ENCODE peak calls at places on chromosomes 7 and 10, in four cellular contexts. I is body of pancreas, Q is heart right ventricle, B is transverse colon. H is an unnamed sample.

GRCh38 chr10:48881937-48882336 is 57.7 kb downstream of the LRRC18 start:
- DNase-seq in I (no peak), Q (no peak), B (no peak), H (no peak)

GRCh38 chr10:33116293-33116697 is 158.3 kb upstream of the ITGB1 start:
- DNase-seq in I (peak; percentile 22), Q (no peak), B (no peak), H (no peak)

GRCh38 chr10:49505589-49505988 is 33.3 kb downstream of the ERCC6 start:
- DNase-seq in I (no peak), Q (no peak), B (no peak), H (no peak)

GRCh38 chr10:132570771-132571564 is 33.4 kb downstream of the INPP5A start:
- DNase-seq in I (peak; percentile 61), Q (no peak), B (peak; percentile 79), H (no peak)

GRCh38 chr7:95658676-95659075 is 62.4 kb upstream of the PDK4 start:
- DNase-seq in I (no peak), Q (no peak), B (peak; percentile 56), H (no peak)

GRCh38 chr7:81470084-81470723 is 299.6 kb downstream of the HGF start:
- DNase-seq in I (peak; percentile 83), Q (peak; percentile 54), B (peak; percentile 82), H (peak; percentile 63)

GRCh38 chr10:71608863-71609768 is 110.5 kb downstream of the C10orf105 start:
- DNase-seq in I (peak; percentile 75), Q (peak; percentile 82), B (peak; percentile 83), H (peak; percentile 72)

GRCh38 chr7:23938230-23938629 is 228.2 kb downstream of the STK31 start:
- DNase-seq in I (no peak), Q (no peak), B (no peak), H (no peak)

GRCh38 chr10:15367296-15367830 is 3.7 kb downstream of the FAM171A1 start:
- DNase-seq in I (no peak), Q (no peak), B (no peak), H (no peak)

GRCh38 chr7:91692800-91693199 is 187.7 kb downstream of the MTERF1 start:
- DNase-seq in I (no peak), Q (no peak), B (no peak), H (no peak)

GRCh38 chr10:70283445-70284399 is at the start of gene NPFFR1:
- DNase-seq in I (no peak), Q (no peak), B (no peak), H (no peak)

GRCh38 chr10:28734940-28735759 is 57.8 kb downstream of the BAMBI start:
- DNase-seq in I (no peak), Q (no peak), B (no peak), H (peak; percentile 33)

GRCh38 chr10:130003166-130003565 is 39.1 kb upstream of the EBF3 start:
- DNase-seq in I (no peak), Q (no peak), B (no peak), H (no peak)

GRCh38 chr10:79448732-79449049 is 3.3 kb upstream of the ZCCHC24 start:
- DNase-seq in I (no peak), Q (no peak), B (no peak), H (peak; percentile 12)

GRCh38 chr7:118195837-118196474 is 12.0 kb downstream of the LSM8 start:
- DNase-seq in I (peak; percentile 77), Q (no peak), B (peak; percentile 51), H (peak; percentile 28)

GRCh38 chr10:68550747-68551411 is 9.3 kb upstream of the TET1 start:
- DNase-seq in I (peak; percentile 50), Q (no peak), B (peak; percentile 60), H (peak; percentile 30)

GRCh38 chr7:138935438-138936079 is 45.6 kb downstream of the KIAA1549 start:
- DNase-seq in I (peak; percentile 27), Q (no peak), B (no peak), H (no peak)

GRCh38 chr7:118372530-118372929 is 148.0 kb downstream of the ANKRD7 start:
- DNase-seq in I (no peak), Q (no peak), B (no peak), H (no peak)

GRCh38 chr7:44279731-44280505 is 45.5 kb downstream of the CAMK2B start:
- DNase-seq in I (peak; percentile 3), Q (no peak), B (peak; percentile 4), H (no peak)

GRCh38 chr7:17147409-17147808 is 151.0 kb upstream of the AHR start:
- DNase-seq in I (no peak), Q (no peak), B (no peak), H (no peak)

GRCh38 chr10:61010863-61011262 is 66.9 kb upstream of the RHOBTB1 start:
- DNase-seq in I (no peak), Q (no peak), B (no peak), H (no peak)

GRCh38 chr10:6361869-6362268 is 159.1 kb downstream of the PFKFB3 start:
- DNase-seq in I (no peak), Q (no peak), B (no peak), H (no peak)

GRCh38 chr7:47648301-47648900 is 66.5 kb upstream of the TNS3 start:
- DNase-seq in I (no peak), Q (no peak), B (no peak), H (no peak)

GRCh38 chr7:128743112-128743772 is 4.1 kb downstream of the CALU start:
- DNase-seq in I (no peak), Q (no peak), B (no peak), H (no peak)

GRCh38 chr10:4683838-4684237 is 142.2 kb upstream of the AKR1E2 start:
- DNase-seq in I (no peak), Q (no peak), B (no peak), H (no peak)

GRCh38 chr7:2734761-2735571 is 47.0 kb downstream of the AMZ1 start:
- DNase-seq in I (no peak), Q (no peak), B (peak; percentile 41), H (peak; percentile 65)

GRCh38 chr7:75639071-75639892 is 99.5 kb downstream of the HIP1 start:
- DNase-seq in I (peak; percentile 44), Q (peak; percentile 62), B (peak; percentile 46), H (peak; percentile 78)

DNA sequence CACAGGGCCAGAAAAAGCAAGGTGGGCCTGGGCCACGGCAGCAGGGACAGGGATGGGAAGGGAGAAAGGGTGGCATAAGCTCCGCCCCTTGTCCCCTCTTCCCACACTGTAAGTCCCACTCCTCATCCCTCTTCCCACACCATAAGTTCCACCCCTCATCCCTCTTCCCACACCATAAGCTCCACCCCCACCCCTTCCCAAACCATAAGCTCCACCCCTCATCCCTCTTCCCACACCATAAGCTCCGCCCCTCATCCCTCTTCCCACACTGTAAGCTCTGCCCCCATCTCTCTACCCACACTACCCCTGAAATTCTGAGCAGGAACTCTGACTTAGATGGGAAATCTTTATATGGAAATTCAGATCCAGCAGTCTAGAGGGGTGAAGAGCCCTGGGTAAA is 55.7 kb downstream of the HSPA12A start:
- DNase-seq in I (no peak), Q (no peak), B (no peak), H (no peak)
- H3K9me3 ChIP-seq in I (no peaks in the 10 kb centered on the region), Q (no peaks in the 10 kb centered on the region), B (no peaks in the 10 kb centered on the region), H (no peaks in the 10 kb centered on the region)

DNA sequence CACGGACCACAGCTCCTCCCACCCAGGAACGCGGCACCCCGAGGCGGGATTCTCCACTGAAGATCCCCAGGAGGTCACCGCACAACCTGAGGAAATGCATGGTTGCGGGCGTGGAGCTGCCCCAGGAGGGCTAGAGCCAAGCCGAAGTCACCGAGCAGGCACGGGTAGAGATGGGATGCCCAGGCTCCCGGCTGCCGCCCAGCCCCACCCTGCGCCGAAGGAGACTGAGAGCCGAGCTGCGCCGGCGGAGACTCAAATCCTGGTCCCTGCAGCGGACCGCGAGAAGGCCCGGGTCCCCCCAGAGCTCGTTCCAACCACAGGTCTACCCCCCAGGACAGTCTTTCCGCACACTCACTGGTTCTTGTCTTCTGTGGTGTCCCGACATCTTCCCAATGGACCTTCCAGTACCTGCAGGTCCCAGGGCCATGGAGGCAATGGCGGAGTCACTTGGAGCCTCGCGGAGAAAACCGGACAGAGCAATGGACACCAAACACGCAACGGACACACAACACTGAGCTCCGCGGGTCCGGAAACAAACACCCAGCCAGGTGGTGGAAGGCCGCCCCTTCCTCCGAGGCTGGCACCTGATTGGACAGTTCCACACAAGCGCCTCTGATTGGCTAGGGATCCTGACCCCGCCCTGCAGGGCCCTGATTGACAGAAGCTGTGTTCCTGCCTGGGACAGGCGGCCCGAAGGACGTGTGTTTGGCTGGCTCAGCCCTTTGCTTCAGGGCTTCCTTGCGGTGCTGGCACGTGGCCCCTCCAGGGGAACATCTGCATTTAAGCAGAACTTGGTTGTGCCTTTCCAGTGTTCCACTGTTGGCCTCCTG is 331.9 kb upstream of the NUPR2 start:
- DNase-seq in I (no peak), Q (no peak), B (no peak), H (no peak)
- H3K9me3 ChIP-seq in I (no peaks in the 10 kb centered on the region), Q (peaks cover 59% of the 10 kb centered on the region), B (peaks cover 46% of the 10 kb centered on the region), H (peaks cover 10% of the 10 kb centered on the region)

GRCh38 chr7:157944051-157944450 is 607.2 kb downstream of the DNAJB6 start:
- DNase-seq in I (no peak), Q (no peak), B (no peak), H (no peak)

GRCh38 chr7:157946398-157947060 is 609.7 kb downstream of the DNAJB6 start:
- DNase-seq in I (no peak), Q (no peak), B (no peak), H (no peak)

GRCh38 chr7:157944734-157945291 is 608.0 kb downstream of the DNAJB6 start:
- DNase-seq in I (no peak), Q (no peak), B (no peak), H (no peak)

GRCh38 chr7:157943561-157943960 is 606.8 kb downstream of the DNAJB6 start:
- DNase-seq in I (no peak), Q (no peak), B (no peak), H (no peak)

GRCh38 chr7:157945401-157945800 is 608.6 kb downstream of the DNAJB6 start:
- DNase-seq in I (no peak), Q (no peak), B (no peak), H (no peak)
- H3K9me3 ChIP-seq in I (no peaks in the 10 kb centered on the region), Q (peaks cover 3% of the 10 kb centered on the region), B (peaks cover 5% of the 10 kb centered on the region), H (peaks cover 12% of the 10 kb centered on the region)

DNA sequence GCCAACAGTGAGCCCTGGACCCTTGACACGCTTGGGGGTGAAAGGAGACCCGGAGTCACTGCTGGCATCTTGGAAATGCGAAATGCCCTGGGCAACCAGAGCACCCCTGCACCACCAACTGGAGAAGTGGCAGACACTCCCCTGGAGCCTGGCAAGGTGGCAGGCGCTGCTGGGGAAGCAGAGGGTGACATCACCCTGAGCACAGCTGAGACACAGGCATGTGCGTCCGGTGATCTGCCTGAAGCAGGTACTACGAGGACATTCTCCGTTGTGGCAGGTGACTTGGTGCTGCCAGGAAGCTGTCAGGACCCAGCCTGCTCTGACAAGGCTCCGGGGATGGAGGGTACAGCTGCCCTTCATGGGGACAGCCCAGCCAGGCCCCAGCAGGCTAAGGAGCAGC is 98.5 kb downstream of the TACC2 start:
- DNase-seq in I (no peak), Q (no peak), B (no peak), H (no peak)
- H3K9me3 ChIP-seq in I (no peaks in the 10 kb centered on the region), Q (no peaks in the 10 kb centered on the region), B (no peaks in the 10 kb centered on the region), H (no peaks in the 10 kb centered on the region)